ENCODE peak calls at places on chromosomes 16 and 17, in four cellular contexts. A, L, M and G are unnamed samples.
A peak's percentile ranks its signal among the peaks of the same experiment; 100 is the strongest.

GRCh38 chr16:2005646-2006045 is 4.0 kb downstream of the ZNF598 start:
- DNase-seq in A (no peak), L (no peak), M (no peak), G (no peak)

GRCh38 chr17:1762233-1762905 is 509 bp downstream of the SERPINF1 start:
- DNase-seq in A (no peak), L (no peak), M (peak; percentile 61), G (peak; percentile 24)

GRCh38 chr16:229731-230281 is 557 bp upstream of the LUC7L start:
- DNase-seq in A (no peak), L (no peak), M (no peak), G (no peak)

GRCh38 chr17:27634026-27634335 is 3.0 kb downstream of the LGALS9 start:
- DNase-seq in A (no peak), L (no peak), M (no peak), G (no peak)

GRCh38 chr16:19754644-19755036 is 36.6 kb downstream of the IQCK start:
- DNase-seq in A (no peak), L (no peak), M (no peak), G (no peak)

GRCh38 chr17:17406225-17406624 is 70.6 kb upstream of the MED9 start:
- DNase-seq in A (peak; percentile 81), L (no peak), M (no peak), G (no peak)

GRCh38 chr17:67606896-67607604 is 110.7 kb upstream of the NOL11 start:
- DNase-seq in A (peak; percentile 74), L (no peak), M (no peak), G (no peak)

GRCh38 chr16:58551496-58551895 is 36.2 kb downstream of the SETD6 start:
- DNase-seq in A (no peak), L (no peak), M (peak; percentile 56), G (peak; percentile 9)

GRCh38 chr17:80962356-80963329 is 29.0 kb upstream of the CHMP6 start:
- DNase-seq in A (no peak), L (no peak), M (no peak), G (no peak)

GRCh38 chr17:26962255-26963162 is 331.4 kb upstream of the WSB1 start:
- DNase-seq in A (no peak), L (no peak), M (no peak), G (no peak)

GRCh38 chr17:48626470-48627241 is 498 bp upstream of the HOXB9 start:
- DNase-seq in A (no peak), L (no peak), M (no peak), G (no peak)

GRCh38 chr16:12639044-12639443 is 164.6 kb downstream of the CPPED1 start:
- DNase-seq in A (peak; percentile 65), L (peak; percentile 95), M (no peak), G (peak; percentile 84)

GRCh38 chr17:9615486-9615885 is 29.8 kb upstream of the USP43 start:
- DNase-seq in A (no peak), L (no peak), M (no peak), G (no peak)

DNA sequence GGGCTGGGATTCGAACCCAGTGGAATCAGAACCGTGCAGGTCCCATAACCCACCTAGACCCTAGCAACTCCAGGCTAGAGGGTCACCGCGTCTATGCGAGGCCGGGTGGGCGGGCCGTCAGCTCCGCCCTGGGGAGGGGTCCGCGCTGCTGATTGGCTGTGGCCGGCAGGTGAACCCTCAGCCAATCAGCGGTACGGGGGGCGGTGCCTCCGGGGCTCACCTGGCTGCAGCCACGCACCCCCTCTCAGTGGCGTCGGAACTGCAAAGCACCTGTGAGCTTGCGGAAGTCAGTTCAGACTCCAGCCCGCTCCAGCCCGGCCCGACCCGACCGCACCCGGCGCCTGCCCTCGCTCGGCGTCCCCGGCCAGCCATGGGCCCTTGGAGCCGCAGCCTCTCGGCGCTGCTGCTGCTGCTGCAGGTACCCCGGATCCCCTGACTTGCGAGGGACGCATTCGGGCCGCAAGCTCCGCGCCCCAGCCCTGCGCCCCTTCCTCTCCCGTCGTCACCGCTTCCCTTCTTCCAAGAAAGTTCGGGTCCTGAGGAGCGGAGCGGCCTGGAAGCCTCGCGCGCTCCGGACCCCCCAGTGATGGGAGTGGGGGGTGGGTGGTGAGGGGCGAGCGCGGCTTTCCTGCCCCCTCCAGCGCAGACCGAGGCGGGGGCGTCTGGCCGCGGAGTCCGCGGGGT is at the start of gene CDH1:
- DNase-seq in A (peak; percentile 92), L (no peak), M (no peak), G (no peak)
- H3K4me3 ChIP-seq in A (peak within 1 kb of the TSS; percentile 40), L (no peak within 1 kb of the TSS), M (peak within 1 kb of the TSS; percentile 43), G (no peak within 1 kb of the TSS)

DNA sequence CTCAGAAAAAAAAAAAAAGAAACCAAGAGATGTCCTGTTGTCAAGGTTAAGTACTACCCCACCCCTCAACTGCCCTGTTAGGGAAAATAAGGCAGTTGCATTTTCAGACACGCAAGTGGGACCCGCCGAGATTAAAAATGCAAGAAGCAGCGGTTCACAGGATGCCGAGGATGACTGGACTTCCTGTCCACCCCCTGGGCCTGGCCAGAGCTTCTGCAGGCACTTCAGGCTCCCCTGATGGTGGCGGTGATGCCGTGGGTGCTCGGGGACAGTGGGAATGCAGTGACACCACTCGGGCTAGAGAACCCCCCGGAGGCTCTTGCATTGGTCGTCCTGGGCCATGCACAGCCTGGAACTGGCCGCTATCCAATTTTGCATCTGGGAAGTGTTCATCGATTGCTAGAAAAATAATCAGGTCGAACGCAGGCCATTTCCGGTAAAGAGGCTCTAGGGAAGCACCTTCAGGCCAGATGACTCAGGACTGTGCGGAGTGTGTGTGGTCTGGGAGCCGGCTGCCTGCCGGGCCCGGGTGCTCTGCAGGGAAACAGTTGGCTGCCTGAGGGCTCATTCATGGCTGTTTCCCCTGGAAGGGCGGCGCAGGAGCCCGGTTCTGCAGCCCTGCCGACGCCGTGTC is 13.4 kb upstream of the CRISPLD2 start:
- DNase-seq in A (no peak), L (peak; percentile 96), M (peak; percentile 52), G (peak; percentile 84)
- TF ChIP-seq CTCF in A (no peak), L (peak; percentile 5), M (no peak), G (no peak)

GRCh38 chr17:76540381-76541300 is 797 bp downstream of the PRCD start:
- DNase-seq in A (peak; percentile 98), L (peak; percentile 97), M (peak; percentile 93), G (peak; percentile 96)
- H3K4me3 ChIP-seq in A (no peak overlapping the region), L (peak overlapping the region; percentile 49), M (peak overlapping the region; percentile 64), G (peak overlapping the region; percentile 12)

DNA sequence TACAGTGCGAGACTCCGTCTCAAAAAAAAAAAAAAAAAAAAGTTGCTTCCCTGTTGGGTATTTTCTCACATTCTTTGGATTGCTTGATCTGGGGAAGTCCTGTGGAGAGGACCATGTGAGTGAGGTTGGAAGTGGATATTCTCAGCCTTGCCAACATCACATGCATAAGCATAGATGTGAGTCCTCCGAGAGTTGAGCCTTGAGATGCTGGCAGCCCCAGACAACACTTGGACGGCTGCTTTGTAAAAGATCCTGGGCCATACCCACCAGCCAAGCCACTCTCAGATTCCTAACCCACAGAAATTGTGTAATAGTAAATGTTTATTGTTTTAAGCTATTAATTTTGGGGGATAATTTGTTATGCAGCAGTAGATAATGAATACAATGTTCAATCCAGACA is 1570.0 kb upstream of the GOT2 start:
- DNase-seq in A (no peak), L (no peak), M (no peak), G (no peak)
- TF ChIP-seq CTCF in A (no peak), L (no peak), M (no peak), G (no peak)

GRCh38 chr16:31141489-31142108 is 6.1 kb upstream of the PRSS8 start:
- DNase-seq in A (peak; percentile 88), L (peak; percentile 54), M (no peak), G (no peak)
- H3K4me3 ChIP-seq in A (no peak overlapping the region), L (peak overlapping the region; percentile 18), M (peak overlapping the region; percentile 60), G (peak overlapping the region; percentile 17)

GRCh38 chr17:38864636-38865398 is 5.0 kb upstream of the LASP1 start:
- DNase-seq in A (no peak), L (peak; percentile 63), M (no peak), G (peak; percentile 68)
- TF ChIP-seq CTCF in A (no peak), L (peak; percentile 80), M (no peak), G (peak; percentile 62)

GRCh38 chr16:64742560-64742959 is 379.3 kb downstream of the CDH11 start:
- DNase-seq in A (no peak), L (no peak), M (no peak), G (no peak)
- H3K4me3 ChIP-seq in A (no peak overlapping the region), L (no peak overlapping the region), M (no peak overlapping the region), G (no peak overlapping the region)

DNA sequence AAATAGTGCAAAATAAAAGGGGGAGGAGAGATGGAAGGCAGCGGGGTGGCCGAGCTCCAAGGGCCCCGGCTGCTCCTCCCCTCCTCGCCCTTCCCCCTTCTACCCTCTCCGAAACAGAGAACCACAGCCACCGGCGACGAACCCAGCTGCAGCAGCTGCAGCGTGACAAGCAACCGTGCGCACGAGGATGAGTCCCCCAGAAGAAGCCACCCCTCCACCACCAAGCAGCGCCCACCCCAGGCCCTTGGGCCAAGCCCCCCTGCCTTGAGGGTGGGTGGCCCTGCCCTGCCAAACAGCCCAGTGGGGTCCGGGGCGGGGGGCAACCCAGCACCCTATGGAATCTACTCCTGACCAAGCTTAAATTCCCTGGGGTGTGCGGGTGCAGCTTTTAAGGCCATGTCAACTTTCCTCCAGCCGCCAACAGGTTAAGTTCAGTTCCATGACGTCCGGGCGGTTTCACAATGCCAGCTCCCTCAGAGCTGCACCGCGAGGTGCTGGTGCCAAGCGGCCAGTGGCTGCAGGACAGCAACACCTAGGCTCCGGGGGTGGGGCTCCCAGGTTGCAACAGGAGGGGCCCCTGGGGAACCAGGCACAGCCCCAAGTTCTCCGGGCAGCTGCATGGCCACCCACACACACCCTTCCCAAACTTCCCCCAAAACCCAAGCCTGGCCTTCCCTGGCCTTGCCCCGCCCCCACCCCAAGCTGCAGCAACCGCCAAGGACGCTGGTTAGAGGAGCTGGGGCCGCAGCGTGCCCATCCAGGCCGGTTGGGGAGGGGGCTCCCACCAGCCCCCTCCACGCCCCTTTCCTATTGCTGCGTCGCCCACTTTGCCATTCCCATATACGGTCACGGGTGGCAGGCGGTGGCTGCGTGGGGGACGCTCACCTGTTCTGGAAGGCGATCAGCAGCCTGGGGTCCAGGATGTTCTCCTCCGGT is 2.0 kb downstream of the CBX4 start:
- DNase-seq in A (peak; percentile 95), L (peak; percentile 41), M (peak; percentile 81), G (peak; percentile 82)
- TF ChIP-seq CTCF in A (no peak), L (peak; percentile 35), M (peak; percentile 37), G (peak; percentile 24)

GRCh38 chr17:56020369-56020768 is 132.9 kb upstream of the ANKFN1 start:
- DNase-seq in A (no peak), L (no peak), M (no peak), G (no peak)
- H3K4me3 ChIP-seq in A (no peak overlapping the region), L (no peak overlapping the region), M (no peak overlapping the region), G (no peak overlapping the region)